ENCODE peak calls at places on chromosomes 4 and X, in five cellular contexts. One of them, this sample, is unnamed. For H3K4me1, the result is how much of the 10 kb centered on the place peaks cover.

GRCh38 chr4:67744561-67745283 is 9.5 kb downstream of the GNRHR start:
- DNase-seq in body of pancreas: no peak
- DNase-seq in transverse colon: no peak
- DNase-seq in heart left ventricle: no peak
- DNase-seq in A549: no peak
- DNase-seq in this sample: no peak

GRCh38 chrX:153366119-153366518 is 32.2 kb downstream of the ZNF275 start:
- DNase-seq in body of pancreas: no peak
- DNase-seq in transverse colon: no peak
- DNase-seq in heart left ventricle: no peak
- DNase-seq in A549: no peak
- DNase-seq in this sample: no peak

GRCh38 chr4:8294036-8294435 is 24.5 kb downstream of the HTRA3 start:
- DNase-seq in body of pancreas: no peak
- DNase-seq in transverse colon: no peak
- DNase-seq in heart left ventricle: no peak
- DNase-seq in A549: no peak
- DNase-seq in this sample: no peak

GRCh38 chrX:151711787-151712186 is 4.0 kb upstream of the FATE1 start:
- DNase-seq in body of pancreas: no peak
- DNase-seq in transverse colon: no peak
- DNase-seq in heart left ventricle: no peak
- DNase-seq in A549: no peak
- DNase-seq in this sample: no peak

GRCh38 chr4:10605746-10606482 is 78.7 kb downstream of the CLNK start:
- DNase-seq in body of pancreas: no peak
- DNase-seq in transverse colon: no peak
- DNase-seq in heart left ventricle: no peak
- DNase-seq in A549: no peak
- DNase-seq in this sample: no peak

GRCh38 chrX:136065044-136065671 is 79.9 kb downstream of the SLC9A6 start:
- DNase-seq in body of pancreas: no peak
- DNase-seq in transverse colon: no peak
- DNase-seq in heart left ventricle: peak
- DNase-seq in A549: no peak
- DNase-seq in this sample: no peak

GRCh38 chr4:87188932-87189331 is 31.5 kb downstream of the KLHL8 start:
- DNase-seq in body of pancreas: no peak
- DNase-seq in transverse colon: no peak
- DNase-seq in heart left ventricle: no peak
- DNase-seq in A549: no peak
- DNase-seq in this sample: no peak

GRCh38 chr4:11138964-11139363 is 289.7 kb downstream of the HS3ST1 start:
- DNase-seq in body of pancreas: no peak
- DNase-seq in transverse colon: no peak
- DNase-seq in heart left ventricle: no peak
- DNase-seq in A549: no peak
- DNase-seq in this sample: no peak

GRCh38 chr4:81666491-81666890 is 194.8 kb upstream of the RASGEF1B start:
- DNase-seq in body of pancreas: no peak
- DNase-seq in transverse colon: no peak
- DNase-seq in heart left ventricle: no peak
- DNase-seq in A549: no peak
- DNase-seq in this sample: no peak

GRCh38 chr4:39259571-39260330 is 77.4 kb downstream of the WDR19 start:
- DNase-seq in body of pancreas: no peak
- DNase-seq in transverse colon: no peak
- DNase-seq in heart left ventricle: no peak
- DNase-seq in A549: no peak
- DNase-seq in this sample: no peak

GRCh38 chr4:15457401-15458201 is 12.1 kb upstream of the CC2D2A start:
- DNase-seq in body of pancreas: no peak
- DNase-seq in transverse colon: no peak
- DNase-seq in heart left ventricle: no peak
- DNase-seq in A549: no peak
- DNase-seq in this sample: no peak

GRCh38 chrX:115330498-115331138 is 41.1 kb downstream of the LUZP4 start:
- DNase-seq in body of pancreas: peak
- DNase-seq in transverse colon: peak
- DNase-seq in heart left ventricle: no peak
- DNase-seq in A549: peak
- DNase-seq in this sample: peak

GRCh38 chrX:30822068-30822671 is 66.9 kb downstream of the TAB3 start:
- DNase-seq in body of pancreas: no peak
- DNase-seq in transverse colon: no peak
- DNase-seq in heart left ventricle: no peak
- DNase-seq in A549: no peak
- DNase-seq in this sample: no peak

GRCh38 chr4:128228021-128228571 is 59.5 kb downstream of the PGRMC2 start:
- DNase-seq in body of pancreas: peak
- DNase-seq in transverse colon: no peak
- DNase-seq in heart left ventricle: no peak
- DNase-seq in A549: no peak
- DNase-seq in this sample: peak

GRCh38 chr4:16224264-16224663 is 2.0 kb downstream of the TAPT1 start:
- DNase-seq in body of pancreas: no peak
- DNase-seq in transverse colon: no peak
- DNase-seq in heart left ventricle: no peak
- DNase-seq in A549: no peak
- DNase-seq in this sample: no peak

GRCh38 chr4:74487771-74488170 is 42.8 kb downstream of the AREG start:
- DNase-seq in body of pancreas: no peak
- DNase-seq in transverse colon: no peak
- DNase-seq in heart left ventricle: no peak
- DNase-seq in A549: no peak
- DNase-seq in this sample: no peak

GRCh38 chr4:120293341-120293740 is 226.7 kb upstream of the MAD2L1 start:
- DNase-seq in body of pancreas: no peak
- DNase-seq in transverse colon: no peak
- DNase-seq in heart left ventricle: no peak
- DNase-seq in A549: no peak
- DNase-seq in this sample: no peak

GRCh38 chr4:187286536-187286935 is 562.9 kb upstream of the FAT1 start:
- DNase-seq in body of pancreas: no peak
- DNase-seq in transverse colon: no peak
- DNase-seq in heart left ventricle: no peak
- DNase-seq in A549: no peak
- DNase-seq in this sample: no peak

GRCh38 chrX:48509245-48509590 is 426 bp downstream of the PORCN start:
- DNase-seq in body of pancreas: no peak
- DNase-seq in transverse colon: no peak
- DNase-seq in heart left ventricle: no peak
- DNase-seq in A549: no peak
- DNase-seq in this sample: no peak

GRCh38 chrX:8879750-8880149 is 78.6 kb upstream of the FAM9A start:
- DNase-seq in body of pancreas: peak
- DNase-seq in transverse colon: peak
- DNase-seq in heart left ventricle: no peak
- DNase-seq in A549: peak
- DNase-seq in this sample: no peak

GRCh38 chr4:72974694-72975487 is 94.6 kb downstream of the COX18 start:
- DNase-seq in body of pancreas: no peak
- DNase-seq in transverse colon: no peak
- DNase-seq in heart left ventricle: no peak
- DNase-seq in A549: no peak
- DNase-seq in this sample: no peak

GRCh38 chrX:55908685-55909212 is 191.2 kb downstream of the RRAGB start:
- DNase-seq in body of pancreas: peak
- DNase-seq in transverse colon: peak
- DNase-seq in heart left ventricle: no peak
- DNase-seq in A549: peak
- DNase-seq in this sample: peak

GRCh38 chr4:3255611-3256186 is 6.7 kb downstream of the MSANTD1 start:
- DNase-seq in body of pancreas: no peak
- DNase-seq in transverse colon: peak
- DNase-seq in heart left ventricle: no peak
- DNase-seq in A549: no peak
- DNase-seq in this sample: no peak

DNA sequence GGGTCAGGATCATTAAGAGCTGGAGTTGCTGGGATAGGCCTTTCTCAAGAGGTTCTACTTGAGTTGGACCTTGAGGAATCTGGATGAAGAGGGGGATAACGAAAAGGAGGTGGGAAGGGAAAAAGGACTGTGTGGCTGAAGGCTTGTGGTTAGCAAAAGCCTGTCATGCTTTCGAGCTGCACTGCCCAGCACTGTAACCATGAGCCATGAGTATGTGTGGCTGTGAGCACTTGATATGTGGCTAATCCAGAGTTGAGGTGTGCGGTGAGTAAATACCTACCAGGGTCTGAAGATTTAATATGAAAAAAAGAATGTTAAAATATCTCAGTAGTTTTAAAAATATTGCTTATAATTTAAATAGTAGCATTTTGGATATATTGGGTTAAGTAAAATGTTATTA is 11.4 kb downstream of the TMEM165 start:
- DNase-seq in body of pancreas: no peak
- DNase-seq in transverse colon: no peak
- DNase-seq in heart left ventricle: no peak
- DNase-seq in A549: no peak
- DNase-seq in this sample: no peak
- TF ChIP-seq POLR2A in body of pancreas: no peak
- TF ChIP-seq POLR2A in transverse colon: no peak
- TF ChIP-seq POLR2A in heart left ventricle: no peak
- TF ChIP-seq POLR2A in A549: no peak
- TF ChIP-seq POLR2A in this sample: no peak

GRCh38 chr4:5921578-5921977 is 28.7 kb upstream of the CRMP1 start:
- DNase-seq in body of pancreas: no peak
- DNase-seq in transverse colon: no peak
- DNase-seq in heart left ventricle: no peak
- DNase-seq in A549: no peak
- DNase-seq in this sample: no peak
- H3K4me3 ChIP-seq in body of pancreas: no peak
- H3K4me3 ChIP-seq in transverse colon: no peak
- H3K4me3 ChIP-seq in heart left ventricle: no peak
- H3K4me3 ChIP-seq in A549: no peak
- H3K4me3 ChIP-seq in this sample: no peak

GRCh38 chr4:147736458-147736857 is 4.6 kb downstream of the ARHGAP10 start:
- DNase-seq in body of pancreas: no peak
- DNase-seq in transverse colon: no peak
- DNase-seq in heart left ventricle: no peak
- DNase-seq in A549: peak
- DNase-seq in this sample: no peak

GRCh38 chr4:147733614-147734344 is 1.9 kb downstream of the ARHGAP10 start:
- DNase-seq in body of pancreas: peak
- DNase-seq in transverse colon: no peak
- DNase-seq in heart left ventricle: peak
- DNase-seq in A549: no peak
- DNase-seq in this sample: no peak

GRCh38 chr4:147737623-147738022 is 5.7 kb downstream of the ARHGAP10 start:
- DNase-seq in body of pancreas: no peak
- DNase-seq in transverse colon: no peak
- DNase-seq in heart left ventricle: no peak
- DNase-seq in A549: no peak
- DNase-seq in this sample: no peak

GRCh38 chr4:147734496-147734895 is 2.6 kb downstream of the ARHGAP10 start:
- DNase-seq in body of pancreas: no peak
- DNase-seq in transverse colon: no peak
- DNase-seq in heart left ventricle: no peak
- DNase-seq in A549: no peak
- DNase-seq in this sample: no peak

GRCh38 chr4:147735413-147736301 is 3.8 kb downstream of the ARHGAP10 start:
- DNase-seq in body of pancreas: no peak
- DNase-seq in transverse colon: no peak
- DNase-seq in heart left ventricle: no peak
- DNase-seq in A549: no peak
- DNase-seq in this sample: no peak
- H3K4me1 ChIP-seq in body of pancreas: under half
- H3K4me1 ChIP-seq in transverse colon: half or more
- H3K4me1 ChIP-seq in heart left ventricle: under half
- H3K4me1 ChIP-seq in A549: under half
- H3K4me1 ChIP-seq in this sample: under half

GRCh38 chrX:118976599-118977340 is 2.4 kb downstream of the LONRF3 start:
- DNase-seq in body of pancreas: peak
- DNase-seq in transverse colon: peak
- DNase-seq in heart left ventricle: peak
- DNase-seq in A549: peak
- DNase-seq in this sample: peak

GRCh38 chrX:118974088-118974907 is at the start of gene LONRF3:
- DNase-seq in body of pancreas: peak
- DNase-seq in transverse colon: peak
- DNase-seq in heart left ventricle: peak
- DNase-seq in A549: peak
- DNase-seq in this sample: peak

GRCh38 chrX:118974908-118975671 is 672 bp downstream of the LONRF3 start:
- DNase-seq in body of pancreas: peak
- DNase-seq in transverse colon: peak
- DNase-seq in heart left ventricle: peak
- DNase-seq in A549: no peak
- DNase-seq in this sample: peak

GRCh38 chrX:118977424-118977823 is 3.0 kb downstream of the LONRF3 start:
- DNase-seq in body of pancreas: no peak
- DNase-seq in transverse colon: no peak
- DNase-seq in heart left ventricle: no peak
- DNase-seq in A549: no peak
- DNase-seq in this sample: no peak

GRCh38 chrX:118975831-118976598 is 1.6 kb downstream of the LONRF3 start:
- DNase-seq in body of pancreas: peak
- DNase-seq in transverse colon: peak
- DNase-seq in heart left ventricle: peak
- DNase-seq in A549: peak
- DNase-seq in this sample: peak
- TF ChIP-seq POLR2A in body of pancreas: peak
- TF ChIP-seq POLR2A in transverse colon: peak
- TF ChIP-seq POLR2A in heart left ventricle: no peak
- TF ChIP-seq POLR2A in A549: no peak
- TF ChIP-seq POLR2A in this sample: peak

DNA sequence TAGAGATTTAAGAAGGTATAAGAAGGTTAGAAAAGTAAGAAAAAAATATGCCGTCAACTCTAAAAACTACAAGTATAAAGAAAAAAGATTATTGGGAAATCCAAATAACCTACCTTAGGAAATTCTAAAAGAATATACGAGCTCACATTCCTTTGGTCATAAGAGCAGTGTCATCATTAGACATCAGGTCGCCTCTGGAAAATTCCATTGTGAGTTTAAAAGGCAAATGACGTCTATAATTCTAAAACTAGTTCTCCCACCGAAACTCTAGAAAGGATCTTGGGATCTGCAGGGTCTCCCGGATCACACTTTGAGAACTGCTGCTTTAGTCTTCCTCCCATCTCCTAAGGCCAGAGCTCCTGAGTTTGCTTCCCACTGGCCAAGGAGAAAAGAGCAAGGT is 518 bp upstream of the SAT1 start:
- DNase-seq in body of pancreas: no peak
- DNase-seq in transverse colon: no peak
- DNase-seq in heart left ventricle: no peak
- DNase-seq in A549: no peak
- DNase-seq in this sample: no peak
- H3K4me3 ChIP-seq in body of pancreas: no peak
- H3K4me3 ChIP-seq in transverse colon: no peak
- H3K4me3 ChIP-seq in heart left ventricle: peak
- H3K4me3 ChIP-seq in A549: peak
- H3K4me3 ChIP-seq in this sample: peak

GRCh38 chrX:39853417-39853816 is 244.3 kb downstream of the BCOR start:
- DNase-seq in body of pancreas: no peak
- DNase-seq in transverse colon: no peak
- DNase-seq in heart left ventricle: no peak
- DNase-seq in A549: no peak
- DNase-seq in this sample: no peak
- H3K4me1 ChIP-seq in body of pancreas: under half
- H3K4me1 ChIP-seq in transverse colon: under half
- H3K4me1 ChIP-seq in heart left ventricle: under half
- H3K4me1 ChIP-seq in A549: under half
- H3K4me1 ChIP-seq in this sample: under half